ENCODE peak calls at places on chromosomes 13 and 19, in eight cellular contexts. S is heart left ventricle, I is esophagus muscularis mucosa, R is A549, G is tibial nerve, W is IMR-90, N is stomach, J is HCT116. O is an unnamed sample.

GRCh38 chr19:3537438-3538240 is 1.3 kb upstream of the TEKTIP1 start:
- DNase-seq in G (no peak), N (no peak), I (no peak), J (no peak), W (no peak), R (no peak), S (peak; percentile 29), O (no peak)

GRCh38 chr19:19207637-19208582 is 3.8 kb upstream of the NCAN start:
- DNase-seq in W (no peak), R (no peak), J (no peak), S (no peak), N (no peak), G (no peak), I (no peak), O (no peak)

GRCh38 chr13:51981355-51981754 is 29.9 kb downstream of the ATP7B start:
- DNase-seq in W (no peak), S (no peak), G (no peak), I (no peak), N (no peak), R (no peak), J (no peak), O (no peak)

GRCh38 chr19:55544776-55545439 is 435 bp downstream of the SBK3 start:
- DNase-seq in S (no peak), N (no peak), I (no peak), G (no peak), W (no peak), R (no peak), J (no peak), O (no peak)

GRCh38 chr13:30039506-30039905 is 189.1 kb upstream of the UBL3 start:
- DNase-seq in J (no peak), G (no peak), R (no peak), S (no peak), N (no peak), I (no peak), W (no peak), O (no peak)

GRCh38 chr13:98265669-98266551 is 88.8 kb upstream of the RNF113B start:
- DNase-seq in N (peak; percentile 65), S (no peak), I (no peak), W (peak; percentile 64), G (peak; percentile 26), R (no peak), J (no peak), O (no peak)

GRCh38 chr19:48965033-48965805 is at the start of gene FTL:
- DNase-seq in J (peak; percentile 83), W (peak; percentile 94), R (peak; percentile 99), G (peak; percentile 97), I (peak; percentile 100), N (peak; percentile 99), S (peak; percentile 99), O (peak; percentile 97)

GRCh38 chr13:42821437-42821836 is 40.1 kb downstream of the FAM216B start:
- DNase-seq in I (no peak), J (no peak), N (no peak), W (peak; percentile 93), G (no peak), S (no peak), R (no peak), O (no peak)

GRCh38 chr13:111587249-111587648 is 266.8 kb downstream of the TEX29 start:
- DNase-seq in S (no peak), R (no peak), G (no peak), I (no peak), N (peak; percentile 24), J (no peak), W (no peak), O (no peak)
- H3K4me3 ChIP-seq in S (no peak overlapping the region), R (no peak overlapping the region), G (no peak overlapping the region), I (no peak overlapping the region), N (no peak overlapping the region), J (no peak overlapping the region), W (no peak overlapping the region), O (no peak overlapping the region)

GRCh38 chr13:38686635-38687245 is at the start of gene FREM2:
- DNase-seq in I (no peak), R (peak; percentile 3), N (peak; percentile 57), G (no peak), S (peak; percentile 25), J (no peak), W (no peak), O (peak; percentile 46)
- TF ChIP-seq POLR2A in I (no peak), R (no peak), N (no peak), G (no peak), S (no peak), J (no peak), W (no peak), O (no peak)

DNA sequence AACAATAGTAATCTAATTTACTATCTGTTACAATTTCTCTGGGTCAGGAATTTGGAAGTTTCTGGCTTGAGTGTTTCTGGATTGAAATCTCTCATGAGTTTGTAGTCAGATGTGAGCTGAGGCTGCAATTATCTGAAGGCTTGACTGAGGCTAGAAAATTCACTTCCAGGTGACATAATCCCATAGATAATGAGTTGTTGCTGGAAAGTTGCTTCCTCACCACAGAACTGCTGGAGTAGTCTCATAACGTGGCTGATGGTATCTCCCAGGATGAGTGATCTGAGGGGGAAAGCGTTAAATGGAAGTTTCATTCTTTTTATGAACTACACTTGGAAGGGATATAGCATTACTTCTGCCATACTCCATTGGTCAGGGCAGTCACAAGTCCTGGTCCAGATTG is 15.3 kb upstream of the FPR3 start:
- DNase-seq in G (no peak), S (no peak), J (no peak), N (no peak), R (no peak), I (peak; percentile 7), W (no peak), O (no peak)
- H3K4me1 ChIP-seq in G (peaks cover 9% of the 10 kb centered on the region), S (peaks cover 3% of the 10 kb centered on the region), J (no peaks in the 10 kb centered on the region), N (peaks cover 9% of the 10 kb centered on the region), R (no peaks in the 10 kb centered on the region), I (peaks cover 6% of the 10 kb centered on the region), W (no peaks in the 10 kb centered on the region), O (no peaks in the 10 kb centered on the region)

GRCh38 chr19:17281391-17282304 is at the start of gene ANKLE1:
- DNase-seq in J (no peak), S (peak; percentile 52), I (no peak), G (no peak), R (no peak), W (no peak), N (peak; percentile 32), O (no peak)
- H3K4me3 ChIP-seq in J (peak within 1 kb of the TSS; percentile 63), S (peak within 1 kb of the TSS; percentile 34), I (peak within 1 kb of the TSS; percentile 57), G (peak within 1 kb of the TSS; percentile 41), R (peak within 1 kb of the TSS; percentile 19), W (peak within 1 kb of the TSS; percentile 32), N (peak within 1 kb of the TSS; percentile 47), O (peak within 1 kb of the TSS; percentile 12)

DNA sequence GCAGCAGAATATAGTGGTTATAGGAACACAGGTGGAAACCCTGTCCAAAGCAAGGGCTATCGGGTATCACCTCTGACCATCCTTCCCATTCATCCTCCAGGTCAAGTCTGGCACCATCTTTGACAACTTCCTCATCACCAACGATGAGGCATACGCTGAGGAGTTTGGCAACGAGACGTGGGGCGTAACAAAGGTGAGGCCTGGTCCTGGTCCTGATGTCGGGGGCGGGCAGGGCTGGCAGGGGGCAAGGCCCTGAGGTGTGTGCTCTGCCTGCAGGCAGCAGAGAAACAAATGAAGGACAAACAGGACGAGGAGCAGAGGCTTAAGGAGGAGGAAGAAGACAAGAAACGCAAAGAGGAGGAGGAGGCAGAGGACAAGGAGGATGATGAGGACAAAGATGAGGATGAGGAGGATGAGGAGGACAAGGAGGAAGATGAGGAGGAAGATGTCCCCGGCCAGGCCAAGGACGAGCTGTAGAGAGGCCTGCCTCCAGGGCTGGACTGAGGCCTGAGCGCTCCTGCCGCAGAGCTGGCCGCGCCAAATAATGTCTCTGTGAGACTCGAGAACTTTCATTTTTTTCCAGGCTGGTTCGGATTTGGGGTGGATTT is 2.1 kb upstream of the RAD23A start:
- DNase-seq in I (no peak), R (no peak), S (no peak), J (no peak), N (no peak), G (no peak), W (no peak), O (no peak)
- TF ChIP-seq POLR2A in I (no peak), R (no peak), S (no peak), J (no peak), N (no peak), G (no peak), W (no peak), O (no peak)

GRCh38 chr19:11248852-11249251 is 9.4 kb downstream of the ANGPTL8 start:
- DNase-seq in W (no peak), J (no peak), R (no peak), I (no peak), G (no peak), N (no peak), S (no peak), O (no peak)
- H3K4me1 ChIP-seq in W (no peaks in the 10 kb centered on the region), J (no peaks in the 10 kb centered on the region), R (no peaks in the 10 kb centered on the region), I (peaks cover 44% of the 10 kb centered on the region), G (peaks cover 24% of the 10 kb centered on the region), N (peaks cover 3% of the 10 kb centered on the region), S (peaks cover 46% of the 10 kb centered on the region), O (no peaks in the 10 kb centered on the region)

GRCh38 chr13:71754407-71754974 is 112.5 kb downstream of the DACH1 start:
- DNase-seq in N (no peak), W (no peak), S (peak; percentile 29), G (no peak), R (no peak), J (no peak), I (no peak), O (no peak)

GRCh38 chr13:71760226-71760591 is 106.8 kb downstream of the DACH1 start:
- DNase-seq in G (no peak), S (no peak), W (no peak), I (no peak), N (no peak), J (no peak), R (no peak), O (no peak)

GRCh38 chr13:71758823-71759222 is 108.2 kb downstream of the DACH1 start:
- DNase-seq in R (no peak), G (no peak), J (no peak), I (no peak), W (no peak), N (no peak), S (no peak), O (no peak)

GRCh38 chr13:71759506-71760225 is 107.3 kb downstream of the DACH1 start:
- DNase-seq in S (no peak), N (no peak), I (no peak), W (no peak), G (no peak), R (no peak), J (no peak), O (no peak)
- H3K4me3 ChIP-seq in S (no peak overlapping the region), N (no peak overlapping the region), I (no peak overlapping the region), W (no peak overlapping the region), G (no peak overlapping the region), R (no peak overlapping the region), J (no peak overlapping the region), O (no peak overlapping the region)